ENCODE peak calls at places on chromosome 16, in seven cellular contexts. A, H, W, Y, X, O and V are unnamed samples.

GRCh38 chr16:54121539-54122295 is 164.9 kb downstream of the IRX3 start:
- DNase-seq in H (no peak), Y (no peak), A (no peak), X (no peak), W (no peak), O (no peak), V (no peak)

GRCh38 chr16:65770752-65771151 is 595.7 kb upstream of the CDH5 start:
- DNase-seq in W (no peak), H (no peak), X (no peak), O (no peak), A (no peak), Y (no peak), V (no peak)

GRCh38 chr16:7512503-7512902 is 179.9 kb downstream of the RBFOX1 start:
- DNase-seq in O (no peak), Y (no peak), W (no peak), X (no peak), H (no peak), A (no peak), V (no peak)

GRCh38 chr16:24409045-24409444 is 130.3 kb upstream of the RBBP6 start:
- DNase-seq in Y (no peak), X (peak), A (no peak), H (no peak), W (no peak), O (no peak), V (no peak)

GRCh38 chr16:23110257-23110899 is 38.9 kb downstream of the USP31 start:
- DNase-seq in O (no peak), H (peak), X (no peak), Y (no peak), A (no peak), W (no peak), V (no peak)

GRCh38 chr16:82732461-82732860 is 105.7 kb downstream of the CDH13 start:
- DNase-seq in O (no peak), X (no peak), A (no peak), Y (no peak), W (no peak), H (no peak), V (peak)

GRCh38 chr16:81551141-81551808 is 106.7 kb downstream of the CMIP start:
- DNase-seq in A (no peak), H (peak), X (no peak), O (no peak), W (peak), Y (no peak), V (peak)

GRCh38 chr16:69397821-69398521 is 12.2 kb upstream of the TERF2 start:
- DNase-seq in Y (peak), X (peak), W (peak), A (peak), O (peak), H (peak), V (peak)

GRCh38 chr16:82738699-82739098 is 111.9 kb downstream of the CDH13 start:
- DNase-seq in Y (no peak), W (peak), X (peak), A (no peak), H (no peak), O (peak), V (peak)

GRCh38 chr16:75273054-75273925 is 21.9 kb upstream of the BCAR1 start:
- DNase-seq in W (no peak), A (no peak), H (peak), O (peak), Y (no peak), X (no peak), V (peak)

GRCh38 chr16:20300312-20301097 is 26.8 kb downstream of the GP2 start:
- DNase-seq in Y (peak), A (peak), X (peak), H (peak), W (peak), O (peak), V (peak)

GRCh38 chr16:31181102-31181830 is 1.3 kb downstream of the FUS start:
- DNase-seq in X (no peak), Y (no peak), O (peak), H (peak), W (peak), A (peak), V (no peak)

GRCh38 chr16:26178298-26178697 is 486.5 kb downstream of the HS3ST4 start:
- DNase-seq in H (no peak), Y (no peak), O (no peak), A (no peak), X (no peak), W (no peak), V (no peak)

GRCh38 chr16:70466812-70467090 is 12.4 kb downstream of the FCSK start:
- DNase-seq in H (no peak), W (no peak), X (no peak), O (no peak), A (no peak), Y (no peak), V (no peak)

GRCh38 chr16:5838071-5838470 is 740.5 kb upstream of the EEF2KMT start:
- DNase-seq in H (no peak), W (no peak), Y (no peak), X (no peak), A (no peak), O (no peak), V (no peak)

GRCh38 chr16:797120-797420 is 3.5 kb downstream of the GNG13 start:
- DNase-seq in W (no peak), H (no peak), A (no peak), X (no peak), O (no peak), Y (no peak), V (no peak)

GRCh38 chr16:20611350-20611902 is 35.3 kb upstream of the ACSM2B start:
- DNase-seq in W (no peak), A (no peak), H (no peak), O (no peak), Y (peak), X (no peak), V (no peak)

GRCh38 chr16:49382916-49383315 is 9.3 kb downstream of the C16orf78 start:
- DNase-seq in H (no peak), X (no peak), W (no peak), A (no peak), O (no peak), Y (no peak), V (no peak)

GRCh38 chr16:89323120-89323960 is 105.8 kb downstream of the ZNF778 start:
- DNase-seq in H (peak), Y (peak), X (no peak), A (no peak), O (no peak), W (no peak), V (no peak)

GRCh38 chr16:53282975-53283946 is 151.0 kb upstream of the RBL2 start:
- DNase-seq in X (peak), W (peak), H (peak), Y (no peak), A (no peak), O (peak), V (peak)

GRCh38 chr16:87143661-87144121 is 173.5 kb downstream of the C16orf95 start:
- DNase-seq in H (no peak), Y (no peak), W (no peak), X (no peak), O (no peak), A (no peak), V (no peak)

GRCh38 chr16:86401119-86401518 is 109.2 kb upstream of the FOXF1 start:
- DNase-seq in H (no peak), Y (no peak), X (no peak), O (no peak), W (no peak), A (no peak), V (no peak)

GRCh38 chr16:13873835-13874438 is 46.0 kb upstream of the ERCC4 start:
- DNase-seq in W (peak), O (peak), X (peak), Y (no peak), A (peak), H (peak), V (peak)

GRCh38 chr16:57695378-57696054 is 910 bp downstream of the DRC7 start:
- DNase-seq in X (no peak), W (no peak), Y (no peak), O (no peak), H (no peak), A (no peak), V (no peak)

GRCh38 chr16:1959269-1960039 is at the start of gene NDUFB10:
- DNase-seq in X (peak), Y (peak), A (peak), W (peak), O (peak), H (peak), V (peak)
- TF ChIP-seq CTCF in X (peak), Y (peak), A (peak), W (peak), O (peak), H (no peak), V (peak)

DNA sequence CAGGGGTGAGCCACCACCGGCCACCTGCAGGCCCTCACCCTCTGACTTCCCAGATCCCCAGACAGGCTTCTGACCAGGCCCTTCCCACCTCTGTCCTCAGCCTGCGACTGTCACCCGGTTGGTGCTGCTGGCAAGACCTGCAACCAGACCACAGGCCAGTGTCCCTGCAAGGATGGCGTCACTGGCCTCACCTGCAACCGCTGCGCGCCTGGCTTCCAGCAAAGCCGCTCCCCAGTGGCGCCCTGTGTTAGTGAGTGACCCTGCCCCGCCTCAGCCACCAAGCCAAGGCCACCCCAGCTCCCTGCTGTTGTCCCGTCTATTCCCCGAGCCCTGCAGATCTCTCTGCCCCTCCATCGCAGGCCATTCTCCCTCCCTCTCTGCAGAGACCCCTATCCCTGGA is 1.8 kb downstream of the NTN3 start:
- DNase-seq in O (no peak), A (peak), X (no peak), Y (no peak), W (no peak), H (no peak), V (no peak)
- H3K4me3 ChIP-seq in O (no peak), A (peak), X (no peak), Y (no peak), W (no peak), H (no peak), V (no peak)

GRCh38 chr16:55155815-55156214 is 168.2 kb upstream of the IRX6 start:
- DNase-seq in Y (no peak), H (no peak), O (no peak), A (no peak), W (no peak), X (no peak), V (no peak)

GRCh38 chr16:55154261-55154660 is 169.7 kb upstream of the IRX6 start:
- DNase-seq in H (no peak), A (no peak), X (no peak), W (no peak), O (no peak), Y (no peak), V (no peak)

GRCh38 chr16:55151901-55152300 is 172.1 kb upstream of the IRX6 start:
- DNase-seq in X (no peak), O (no peak), H (no peak), A (no peak), W (no peak), Y (no peak), V (no peak)

GRCh38 chr16:55154956-55155355 is 169.0 kb upstream of the IRX6 start:
- DNase-seq in O (no peak), Y (no peak), X (no peak), A (no peak), H (no peak), W (no peak), V (no peak)

GRCh38 chr16:55152875-55153390 is 171.1 kb upstream of the IRX6 start:
- DNase-seq in Y (no peak), X (no peak), W (no peak), O (no peak), H (no peak), A (no peak), V (no peak)
- TF ChIP-seq CTCF in Y (no peak), X (no peak), W (no peak), O (no peak), H (no peak), A (no peak), V (no peak)

GRCh38 chr16:3696425-3697218 is 20.7 kb downstream of the TRAP1 start:
- DNase-seq in H (peak), A (peak), W (peak), O (peak), X (no peak), Y (no peak), V (peak)
- H3K4me3 ChIP-seq in H (no peak), A (no peak), W (no peak), O (no peak), X (no peak), Y (no peak), V (no peak)

GRCh38 chr16:84742561-84743200 is 42.9 kb downstream of the USP10 start:
- DNase-seq in A (no peak), O (no peak), Y (no peak), X (no peak), W (peak), H (no peak), V (no peak)

GRCh38 chr16:84746231-84746630 is 46.4 kb downstream of the USP10 start:
- DNase-seq in O (no peak), H (no peak), W (no peak), Y (no peak), X (no peak), A (no peak), V (no peak)

GRCh38 chr16:84749815-84750214 is 50.0 kb downstream of the USP10 start:
- DNase-seq in W (peak), H (no peak), Y (no peak), X (no peak), A (no peak), O (peak), V (no peak)

GRCh38 chr16:84749072-84749471 is 49.3 kb downstream of the USP10 start:
- DNase-seq in W (no peak), X (no peak), Y (no peak), H (no peak), A (no peak), O (no peak), V (no peak)

DNA sequence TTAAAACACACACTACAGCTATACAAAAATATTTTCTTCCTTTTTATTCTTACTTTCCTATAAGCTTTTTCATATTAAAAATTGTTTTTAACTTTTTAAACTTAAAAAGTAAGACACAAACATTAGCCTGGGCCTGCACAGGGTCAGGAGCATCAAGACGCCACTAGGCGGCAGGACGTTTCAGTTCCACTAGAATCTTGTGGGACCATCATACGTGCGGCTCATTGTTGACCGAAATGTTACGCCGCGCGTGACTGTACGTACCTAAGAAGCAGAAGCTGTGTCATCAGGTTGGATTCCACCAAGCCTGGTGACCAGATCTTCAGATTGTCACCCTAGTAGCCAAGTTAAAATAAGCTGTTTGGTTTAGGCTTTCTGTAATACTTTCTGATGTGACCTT is 47.1 kb downstream of the USP10 start:
- DNase-seq in W (no peak), A (no peak), X (no peak), H (no peak), Y (no peak), O (no peak), V (no peak)
- TF ChIP-seq CTCF in W (peak), A (peak), X (peak), H (peak), Y (no peak), O (peak), V (peak)

GRCh38 chr16:27308792-27309191 is 5.0 kb upstream of the IL4R start:
- DNase-seq in H (no peak), X (no peak), Y (no peak), O (no peak), W (no peak), A (no peak), V (no peak)

GRCh38 chr16:27311897-27312303 is 1.9 kb upstream of the IL4R start:
- DNase-seq in Y (no peak), O (no peak), H (no peak), W (no peak), A (no peak), X (no peak), V (no peak)

GRCh38 chr16:27312580-27313421 is 973 bp upstream of the IL4R start:
- DNase-seq in O (no peak), A (no peak), Y (no peak), X (no peak), H (no peak), W (no peak), V (no peak)

GRCh38 chr16:27311449-27311831 is 2.3 kb upstream of the IL4R start:
- DNase-seq in A (no peak), Y (no peak), W (no peak), X (no peak), H (peak), O (no peak), V (no peak)

DNA sequence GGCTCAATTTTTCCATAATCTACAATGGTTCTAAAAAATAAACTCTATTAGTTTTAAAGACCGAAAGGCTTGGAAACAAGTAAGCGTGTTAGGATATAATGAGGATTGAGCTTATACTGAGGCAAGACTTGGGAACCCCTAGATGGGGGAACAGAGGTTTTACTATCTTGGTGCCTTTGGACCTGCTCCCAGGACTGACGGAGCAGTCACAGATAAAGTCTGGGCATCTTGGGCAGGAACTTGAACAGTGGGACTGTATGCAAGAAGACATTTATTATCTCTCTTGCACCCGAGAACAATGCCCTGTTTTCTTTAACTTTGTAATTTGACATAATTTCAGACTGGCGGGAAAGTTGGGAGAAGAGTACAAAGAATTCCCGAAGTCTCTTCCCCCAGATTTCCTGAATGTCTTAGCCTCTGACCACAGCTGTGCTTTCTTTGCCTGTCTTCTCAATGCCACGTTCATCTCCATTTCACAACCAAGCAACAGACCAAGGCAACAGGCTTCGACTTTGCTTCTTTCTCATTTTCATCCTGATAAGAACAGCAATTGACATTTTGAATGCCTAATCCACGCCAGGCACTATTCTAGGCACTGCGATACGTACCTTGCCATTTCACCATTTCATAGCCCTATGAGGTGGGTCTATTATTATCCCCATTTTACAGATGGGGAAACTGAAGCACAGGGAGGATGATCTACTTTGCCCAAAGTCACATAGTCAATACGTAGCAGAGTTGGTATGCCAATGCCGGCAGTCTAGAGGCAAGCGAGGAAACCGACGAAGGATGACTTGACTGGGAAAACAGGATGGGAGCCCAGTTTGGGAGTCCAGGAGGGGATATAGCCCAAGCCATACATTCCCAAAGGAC is 3.0 kb upstream of the IL4R start:
- DNase-seq in O (no peak), H (no peak), W (no peak), X (no peak), A (no peak), Y (no peak), V (no peak)
- H3K4me3 ChIP-seq in O (no peak), H (no peak), W (no peak), X (no peak), A (no peak), Y (no peak), V (no peak)